ENCODE peak calls at places on chromosomes 16 and 17, in six cellular contexts. One of them, this sample, is unnamed.

GRCh38 chr16:49489686-49490320 is 116.2 kb downstream of the C16orf78 start:
- DNase-seq in astrocyte of the spinal cord: no peak
- DNase-seq in NCI-H2029: no peak
- DNase-seq in fibroblast of gingiva: no peak
- DNase-seq in activated T-cell treated with anti-CD3 and anti-CD28 coated beads for 24 hours: no peak
- DNase-seq in myocyte: no peak
- DNase-seq in this sample: no peak

GRCh38 chr16:53952215-53953208 is 248.6 kb downstream of the FTO start:
- DNase-seq in myocyte: peak
- DNase-seq in astrocyte of the spinal cord: peak
- DNase-seq in NCI-H2029: no peak
- DNase-seq in fibroblast of gingiva: no peak
- DNase-seq in activated T-cell treated with anti-CD3 and anti-CD28 coated beads for 24 hours: no peak
- DNase-seq in this sample: peak

GRCh38 chr17:64262422-64263260 is at the start of gene TEX2:
- DNase-seq in fibroblast of gingiva: no peak
- DNase-seq in NCI-H2029: no peak
- DNase-seq in myocyte: peak
- DNase-seq in astrocyte of the spinal cord: peak
- DNase-seq in activated T-cell treated with anti-CD3 and anti-CD28 coated beads for 24 hours: peak
- DNase-seq in this sample: peak

GRCh38 chr17:57268176-57268575 is 11.9 kb downstream of the MSI2 start:
- DNase-seq in astrocyte of the spinal cord: no peak
- DNase-seq in activated T-cell treated with anti-CD3 and anti-CD28 coated beads for 24 hours: no peak
- DNase-seq in myocyte: no peak
- DNase-seq in fibroblast of gingiva: no peak
- DNase-seq in NCI-H2029: no peak
- DNase-seq in this sample: no peak

GRCh38 chr17:82216301-82217119 is 3.9 kb upstream of the CCDC57 start:
- DNase-seq in myocyte: peak
- DNase-seq in fibroblast of gingiva: peak
- DNase-seq in NCI-H2029: no peak
- DNase-seq in activated T-cell treated with anti-CD3 and anti-CD28 coated beads for 24 hours: no peak
- DNase-seq in astrocyte of the spinal cord: peak
- DNase-seq in this sample: peak

GRCh38 chr17:79981090-79981489 is 54.6 kb downstream of the TBC1D16 start:
- DNase-seq in fibroblast of gingiva: no peak
- DNase-seq in NCI-H2029: no peak
- DNase-seq in astrocyte of the spinal cord: no peak
- DNase-seq in myocyte: no peak
- DNase-seq in activated T-cell treated with anti-CD3 and anti-CD28 coated beads for 24 hours: no peak
- DNase-seq in this sample: no peak

GRCh38 chr16:84616515-84616914 is 1.4 kb downstream of the COTL1 start:
- DNase-seq in astrocyte of the spinal cord: peak
- DNase-seq in NCI-H2029: no peak
- DNase-seq in myocyte: no peak
- DNase-seq in activated T-cell treated with anti-CD3 and anti-CD28 coated beads for 24 hours: no peak
- DNase-seq in fibroblast of gingiva: no peak
- DNase-seq in this sample: peak

GRCh38 chr17:1961187-1961586 is 63.9 kb downstream of the RTN4RL1 start:
- DNase-seq in fibroblast of gingiva: no peak
- DNase-seq in myocyte: no peak
- DNase-seq in activated T-cell treated with anti-CD3 and anti-CD28 coated beads for 24 hours: no peak
- DNase-seq in NCI-H2029: peak
- DNase-seq in astrocyte of the spinal cord: no peak
- DNase-seq in this sample: no peak

GRCh38 chr16:14284930-14285541 is 213.9 kb downstream of the MRTFB start:
- DNase-seq in fibroblast of gingiva: peak
- DNase-seq in myocyte: no peak
- DNase-seq in NCI-H2029: peak
- DNase-seq in activated T-cell treated with anti-CD3 and anti-CD28 coated beads for 24 hours: no peak
- DNase-seq in astrocyte of the spinal cord: peak
- DNase-seq in this sample: no peak

GRCh38 chr17:76911299-76912007 is 43.2 kb downstream of the MGAT5B start:
- DNase-seq in activated T-cell treated with anti-CD3 and anti-CD28 coated beads for 24 hours: no peak
- DNase-seq in NCI-H2029: no peak
- DNase-seq in myocyte: no peak
- DNase-seq in astrocyte of the spinal cord: no peak
- DNase-seq in fibroblast of gingiva: no peak
- DNase-seq in this sample: peak

GRCh38 chr16:88676502-88677242 is 9.6 kb downstream of the SNAI3 start:
- DNase-seq in fibroblast of gingiva: no peak
- DNase-seq in myocyte: no peak
- DNase-seq in activated T-cell treated with anti-CD3 and anti-CD28 coated beads for 24 hours: no peak
- DNase-seq in NCI-H2029: no peak
- DNase-seq in astrocyte of the spinal cord: no peak
- DNase-seq in this sample: no peak

GRCh38 chr17:2372180-2372579 is 28.7 kb downstream of the MNT start:
- DNase-seq in fibroblast of gingiva: no peak
- DNase-seq in astrocyte of the spinal cord: no peak
- DNase-seq in activated T-cell treated with anti-CD3 and anti-CD28 coated beads for 24 hours: no peak
- DNase-seq in myocyte: no peak
- DNase-seq in NCI-H2029: no peak
- DNase-seq in this sample: no peak

GRCh38 chr17:37752482-37752881 is 7.6 kb upstream of the HNF1B start:
- DNase-seq in astrocyte of the spinal cord: peak
- DNase-seq in activated T-cell treated with anti-CD3 and anti-CD28 coated beads for 24 hours: no peak
- DNase-seq in fibroblast of gingiva: peak
- DNase-seq in myocyte: no peak
- DNase-seq in NCI-H2029: no peak
- DNase-seq in this sample: peak

GRCh38 chr17:9811086-9811485 is 10.8 kb downstream of the GSG1L2 start:
- DNase-seq in NCI-H2029: no peak
- DNase-seq in myocyte: no peak
- DNase-seq in activated T-cell treated with anti-CD3 and anti-CD28 coated beads for 24 hours: no peak
- DNase-seq in astrocyte of the spinal cord: no peak
- DNase-seq in fibroblast of gingiva: no peak
- DNase-seq in this sample: no peak

This sample was measured in astrocyte of the hippocampus.